ENCODE peak calls at places on chromosomes 12 and 14, in four cellular contexts. N, V, C and P are unnamed samples.

GRCh38 chr12:110762891-110763290 is 20.2 kb upstream of the PPP1CC start:
- DNase-seq in N (no peak), V (peak; percentile 10), C (no peak), P (peak; percentile 47)

GRCh38 chr12:51669996-51670395 is 79.0 kb downstream of the SCN8A start:
- DNase-seq in V (no peak), N (no peak), C (peak; percentile 18), P (no peak)

GRCh38 chr12:93784339-93785086 is 107.3 kb downstream of the CRADD start:
- DNase-seq in N (peak; percentile 79), V (no peak), C (no peak), P (peak; percentile 69)

GRCh38 chr14:104600141-104600643 is 4.4 kb downstream of the TMEM179 start:
- DNase-seq in C (no peak), N (no peak), V (no peak), P (no peak)

GRCh38 chr14:106500571-106500970 is 974.2 kb downstream of the TMEM121 start:
- DNase-seq in C (no peak), V (no peak), N (no peak), P (no peak)

GRCh38 chr12:51695241-51696010 is 104.4 kb downstream of the SCN8A start:
- DNase-seq in C (no peak), N (no peak), V (no peak), P (no peak)

GRCh38 chr14:101478096-101478495 is 83.2 kb upstream of the DIO3 start:
- DNase-seq in C (no peak), N (no peak), V (no peak), P (no peak)

GRCh38 chr14:53927171-53927570 is 29.5 kb downstream of the BMP4 start:
- DNase-seq in V (no peak), C (no peak), N (peak; percentile 46), P (no peak)

DNA sequence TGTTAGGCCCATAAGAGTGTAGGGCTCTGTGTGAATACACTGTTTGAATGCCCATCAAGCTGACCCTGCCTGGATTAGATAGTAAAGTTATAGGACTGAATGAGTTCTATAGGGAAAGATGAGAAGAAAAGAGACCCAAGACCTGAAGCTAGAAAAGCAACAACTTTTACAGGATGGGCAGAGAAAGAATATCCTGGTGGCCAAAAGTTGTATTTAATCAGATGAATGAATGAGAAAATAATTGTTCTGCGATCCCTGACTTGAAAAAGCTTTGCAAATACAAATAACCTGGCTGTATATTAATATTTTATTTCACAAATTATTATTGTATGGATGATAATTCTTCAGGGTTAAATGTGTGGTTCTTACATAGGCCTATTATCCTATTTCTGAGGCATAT is 2.8 kb upstream of the ANO6 start:
- DNase-seq in C (no peak), N (no peak), V (no peak), P (no peak)
- TF ChIP-seq CTCF in C (no peak), N (no peak), V (no peak), P (no peak)

GRCh38 chr12:29552994-29553748 is 55.7 kb upstream of the OVCH1 start:
- DNase-seq in C (no peak), N (no peak), V (no peak), P (no peak)
- TF ChIP-seq CTCF in C (no peak), N (no peak), V (no peak), P (no peak)

GRCh38 chr12:58247633-58248032 is 306.3 kb downstream of the ATP23 start:
- DNase-seq in V (no peak), N (peak; percentile 41), C (no peak), P (no peak)
- TF ChIP-seq CTCF in V (no peak), N (peak; percentile 48), C (no peak), P (no peak)

GRCh38 chr12:106138646-106139421 is at the start of gene NUAK1:
- DNase-seq in C (peak; percentile 20), V (peak; percentile 92), N (peak; percentile 54), P (peak; percentile 23)
- TF ChIP-seq CTCF in C (no peak), V (peak; percentile 9), N (no peak), P (no peak)

GRCh38 chr14:74507796-74508195 is 14.2 kb downstream of the ISCA2 start:
- DNase-seq in C (no peak), N (no peak), V (no peak), P (no peak)

GRCh38 chr14:74508844-74509428 is 15.4 kb downstream of the ISCA2 start:
- DNase-seq in C (no peak), V (no peak), N (no peak), P (no peak)

GRCh38 chr14:74507085-74507484 is 13.5 kb downstream of the ISCA2 start:
- DNase-seq in C (no peak), N (no peak), V (no peak), P (no peak)

GRCh38 chr14:74509587-74510210 is 16.1 kb downstream of the ISCA2 start:
- DNase-seq in C (no peak), N (no peak), V (peak; percentile 47), P (no peak)

DNA sequence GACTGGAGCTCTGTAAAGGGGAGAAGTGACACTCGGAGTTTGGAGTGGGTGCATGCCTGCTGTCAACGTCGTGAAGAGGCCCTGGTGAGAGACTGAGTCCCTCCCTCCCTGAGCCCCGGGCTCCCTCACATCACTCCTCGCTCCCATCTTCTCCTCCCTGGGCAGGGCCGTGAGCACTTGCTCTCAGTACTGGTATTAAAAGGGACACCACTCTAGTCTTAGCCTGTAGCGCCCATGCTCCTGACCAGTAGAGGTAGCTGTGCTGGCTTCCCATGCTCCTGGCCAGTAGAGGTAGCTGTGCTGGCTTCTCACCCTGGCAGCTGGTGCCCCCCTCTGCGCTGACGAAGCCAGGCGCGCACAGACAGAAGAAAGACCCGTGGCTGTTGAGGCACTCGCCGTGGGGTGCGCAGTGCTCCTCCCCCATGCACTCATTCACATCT is 14.7 kb downstream of the ISCA2 start:
- DNase-seq in N (peak; percentile 22), C (no peak), V (peak; percentile 38), P (peak; percentile 10)
- TF ChIP-seq CTCF in N (peak; percentile 66), C (no peak), V (no peak), P (no peak)

GRCh38 chr12:131047789-131048610 is 94.3 kb downstream of the ADGRD1 start:
- DNase-seq in C (no peak), V (peak; percentile 63), N (no peak), P (no peak)

GRCh38 chr12:131045705-131046460 is 92.2 kb downstream of the ADGRD1 start:
- DNase-seq in V (no peak), C (no peak), N (no peak), P (no peak)

GRCh38 chr12:131049002-131049401 is 95.3 kb downstream of the ADGRD1 start:
- DNase-seq in C (no peak), V (no peak), N (no peak), P (no peak)

GRCh38 chr12:131048611-131048990 is 94.9 kb downstream of the ADGRD1 start:
- DNase-seq in N (no peak), V (no peak), C (no peak), P (no peak)

GRCh38 chr12:131046813-131047788 is 93.4 kb downstream of the ADGRD1 start:
- DNase-seq in C (no peak), V (peak; percentile 67), N (no peak), P (peak; percentile 59)
- TF ChIP-seq CTCF in C (no peak), V (no peak), N (no peak), P (no peak)

GRCh38 chr14:20989787-20990600 is at the start of gene METTL17:
- DNase-seq in C (peak; percentile 92), V (peak; percentile 91), N (peak; percentile 98), P (peak; percentile 94)
- TF ChIP-seq CTCF in C (peak; percentile 69), V (no peak), N (no peak), P (peak; percentile 51)

GRCh38 chr14:35814371-35815005 is 5.4 kb upstream of the RALGAPA1 start:
- DNase-seq in V (no peak), N (peak; percentile 74), C (no peak), P (peak; percentile 88)
- TF ChIP-seq CTCF in V (peak; percentile 72), N (peak; percentile 80), C (peak; percentile 73), P (peak; percentile 78)

GRCh38 chr12:104288635-104289258 is 14.8 kb upstream of the EID3 start:
- DNase-seq in C (peak; percentile 88), N (peak; percentile 96), V (peak; percentile 90), P (peak; percentile 87)
- TF ChIP-seq CTCF in C (no peak), N (peak; percentile 14), V (no peak), P (no peak)

GRCh38 chr14:94355191-94355794 is 32.2 kb upstream of the SERPINA6 start:
- DNase-seq in V (no peak), N (peak; percentile 12), C (no peak), P (peak; percentile 35)
- TF ChIP-seq CTCF in V (no peak), N (peak; percentile 28), C (no peak), P (no peak)